ENCODE peak calls at places on chromosomes 11 and 22, in four cellular contexts. U is K562, D is HepG2, N is GM12878. X is an unnamed sample.

GRCh38 chr11:62565100-62565802 is 8.4 kb downstream of the EEF1G start:
- DNase-seq in U (no peak), D (no peak), N (no peak), X (no peak)

GRCh38 chr22:35850831-35851230 is 133.2 kb downstream of the APOL5 start:
- DNase-seq in U (no peak), D (no peak), N (no peak), X (no peak)

GRCh38 chr11:134357545-134357839 is 25.7 kb downstream of the GLB1L2 start:
- DNase-seq in U (no peak), D (no peak), N (no peak), X (peak; percentile 5)

GRCh38 chr11:118200901-118201680 is 23.7 kb downstream of the JAML start:
- DNase-seq in U (no peak), D (no peak), N (no peak), X (no peak)

GRCh38 chr11:122852071-122852831 is 14.0 kb downstream of the CRTAM start:
- DNase-seq in U (no peak), D (no peak), N (no peak), X (no peak)

GRCh38 chr11:117066959-117067358 is 31.3 kb downstream of the SIK3 start:
- DNase-seq in U (no peak), D (no peak), N (no peak), X (no peak)

GRCh38 chr11:75762885-75763284 is 5.7 kb upstream of the DGAT2 start:
- DNase-seq in U (no peak), D (peak; percentile 88), N (no peak), X (no peak)

GRCh38 chr22:49155809-49156580 is 671.7 kb downstream of the BRD1 start:
- DNase-seq in U (peak; percentile 12), D (no peak), N (no peak), X (no peak)

GRCh38 chr22:48135641-48136040 is 1373.2 kb downstream of the TBC1D22A start:
- DNase-seq in U (no peak), D (no peak), N (no peak), X (no peak)

GRCh38 chr11:27718346-27718852 is 18.1 kb upstream of the BDNF start:
- DNase-seq in U (no peak), D (no peak), N (no peak), X (peak; percentile 75)

GRCh38 chr22:47504962-47505361 is 742.5 kb downstream of the TBC1D22A start:
- DNase-seq in U (no peak), D (no peak), N (no peak), X (no peak)

GRCh38 chr22:23849009-23850006 is 8.4 kb upstream of the SLC2A11 start:
- DNase-seq in U (peak; percentile 84), D (peak; percentile 58), N (no peak), X (peak; percentile 97)

GRCh38 chr11:46677991-46678740 is 22.3 kb downstream of the ARHGAP1 start:
- DNase-seq in U (no peak), D (no peak), N (no peak), X (no peak)

GRCh38 chr11:33323421-33323820 is 66.2 kb downstream of the HIPK3 start:
- DNase-seq in U (no peak), D (no peak), N (no peak), X (no peak)

GRCh38 chr11:15773024-15773423 is 583.3 kb downstream of the SOX6 start:
- DNase-seq in U (no peak), D (no peak), N (no peak), X (no peak)

GRCh38 chr22:26514419-26515161 is 2.3 kb upstream of the TFIP11 start:
- DNase-seq in U (no peak), D (no peak), N (no peak), X (no peak)

GRCh38 chr11:69434341-69434960 is 47.0 kb upstream of the LINC01488 start:
- DNase-seq in U (no peak), D (no peak), N (no peak), X (peak; percentile 71)

GRCh38 chr22:40081662-40082061 is 86.9 kb downstream of the FAM83F start:
- DNase-seq in U (no peak), D (no peak), N (no peak), X (no peak)

GRCh38 chr11:119795231-119795630 is 66.2 kb upstream of the NECTIN1 start:
- DNase-seq in U (no peak), D (no peak), N (no peak), X (no peak)

GRCh38 chr11:128235958-128236357 is 351.4 kb downstream of the ETS1 start:
- DNase-seq in U (no peak), D (no peak), N (no peak), X (no peak)

GRCh38 chr11:1882265-1883238 is 9.1 kb downstream of the PRR33 start:
- DNase-seq in U (peak; percentile 91), D (peak; percentile 49), N (no peak), X (peak; percentile 89)

GRCh38 chr11:103585911-103586310 is 450.5 kb upstream of the DDI1 start:
- DNase-seq in U (no peak), D (no peak), N (no peak), X (no peak)

GRCh38 chr11:103585401-103585800 is 451.0 kb upstream of the DDI1 start:
- DNase-seq in U (no peak), D (no peak), N (no peak), X (no peak)

GRCh38 chr11:103586756-103587155 is 449.7 kb upstream of the DDI1 start:
- DNase-seq in U (no peak), D (no peak), N (no peak), X (no peak)

GRCh38 chr11:103591554-103591953 is 444.9 kb upstream of the DDI1 start:
- DNase-seq in U (no peak), D (no peak), N (no peak), X (no peak)

DNA sequence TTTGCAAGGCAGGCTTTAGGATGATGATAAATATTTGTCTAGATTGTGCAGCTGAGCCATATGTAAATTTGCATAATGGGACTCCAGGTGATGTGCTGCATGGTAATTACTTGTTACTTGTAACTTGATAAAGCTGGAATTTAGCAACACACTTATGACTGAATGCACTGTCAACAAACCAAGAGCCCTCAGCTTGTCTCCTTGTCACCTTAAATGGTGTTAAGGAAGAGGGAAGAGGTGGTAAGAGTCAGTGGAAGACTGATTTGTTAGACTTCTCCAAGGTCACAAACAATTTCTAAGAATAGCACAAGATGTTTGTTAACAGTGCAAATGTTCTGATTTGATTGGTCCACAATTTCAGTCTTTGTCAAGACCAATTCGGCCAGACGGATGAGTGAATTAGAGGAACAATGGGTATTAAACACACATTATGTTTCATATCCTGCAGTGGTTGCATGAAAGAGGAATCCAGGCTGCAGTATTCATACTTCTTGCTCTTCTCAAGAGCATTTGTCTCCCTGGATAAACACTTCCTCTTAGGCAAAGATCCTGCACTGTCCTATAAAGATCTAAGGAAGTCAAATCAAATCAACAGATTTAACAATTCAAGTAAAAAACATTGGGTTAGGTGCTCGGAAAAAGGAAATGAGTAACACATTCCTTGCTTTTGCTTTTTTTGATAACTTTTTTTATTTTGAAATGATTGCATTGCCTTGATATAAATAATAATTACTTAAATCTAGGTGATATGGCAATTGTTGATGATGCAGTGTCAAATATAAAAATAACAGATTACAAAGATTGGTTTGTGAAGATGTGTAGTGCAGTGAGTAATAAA is 448.3 kb upstream of the DDI1 start:
- DNase-seq in U (no peak), D (no peak), N (no peak), X (no peak)
- TF ChIP-seq ESRRA in U (no peak), D (no peak), N (no peak), X (no peak)

GRCh38 chr22:46202897-46203589 is 47.0 kb downstream of the CDPF1 start:
- DNase-seq in U (no peak), D (no peak), N (no peak), X (no peak)
- TF ChIP-seq CREM in U (no peak), D (no peak), N (no peak), X (no peak)

GRCh38 chr11:19660076-19660475 is 52.6 kb upstream of the NAV2 start:
- DNase-seq in U (peak; percentile 49), D (peak; percentile 52), N (peak; percentile 61), X (no peak)

GRCh38 chr11:19652976-19653375 is 59.7 kb upstream of the NAV2 start:
- DNase-seq in U (no peak), D (no peak), N (no peak), X (no peak)

GRCh38 chr11:19658344-19658743 is 54.3 kb upstream of the NAV2 start:
- DNase-seq in U (no peak), D (no peak), N (no peak), X (no peak)

GRCh38 chr11:19659529-19659928 is 53.1 kb upstream of the NAV2 start:
- DNase-seq in U (no peak), D (no peak), N (no peak), X (no peak)

DNA sequence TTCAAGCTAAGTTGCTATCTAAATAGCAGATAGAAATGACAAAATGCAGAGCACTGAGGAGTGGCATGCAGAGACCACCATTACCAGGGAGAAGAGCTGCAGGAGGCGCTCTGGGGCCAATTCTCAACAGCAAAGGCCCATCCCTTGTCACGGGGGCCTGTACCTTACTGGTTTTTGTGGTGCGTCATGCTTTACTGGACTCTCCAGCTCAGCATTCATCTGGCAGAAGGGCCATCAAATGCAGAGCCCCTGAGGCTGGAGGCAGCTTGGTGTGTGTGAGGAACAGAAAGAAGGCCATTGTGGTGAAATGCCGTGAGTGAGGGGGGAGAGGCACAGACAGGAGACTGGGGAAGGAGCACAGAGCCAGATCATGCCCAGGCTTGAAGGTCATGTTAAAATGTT is 56.5 kb upstream of the NAV2 start:
- DNase-seq in U (no peak), D (no peak), N (no peak), X (no peak)
- TF ChIP-seq ESRRA in U (no peak), D (no peak), N (no peak), X (no peak)

DNA sequence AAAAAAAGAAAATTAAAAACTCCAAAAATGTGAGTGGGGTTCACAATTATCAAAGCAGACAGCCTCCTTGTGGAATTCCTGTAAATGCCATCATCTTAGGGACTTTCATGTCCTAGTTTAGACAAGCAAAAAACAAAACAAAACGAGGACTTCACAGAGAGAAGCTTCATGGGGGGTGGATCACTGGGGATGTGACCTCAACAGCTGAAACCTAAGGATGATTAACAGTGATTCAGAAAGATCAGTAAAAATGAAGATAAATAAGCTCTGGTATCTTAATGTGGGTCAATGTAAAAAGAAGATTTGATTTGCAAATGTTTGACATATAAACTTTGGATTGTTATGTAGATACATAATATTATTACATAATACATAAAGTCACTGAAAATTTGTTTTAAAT is 8.1 kb upstream of the OR10W1 start:
- DNase-seq in U (no peak), D (no peak), N (no peak), X (no peak)
- TF ChIP-seq CREM in U (no peak), D (no peak), N (no peak), X (no peak)

GRCh38 chr11:131248588-131248987 is 121.8 kb upstream of the NTM start:
- DNase-seq in U (no peak), D (no peak), N (no peak), X (no peak)

GRCh38 chr11:131246156-131246555 is 124.3 kb upstream of the NTM start:
- DNase-seq in U (no peak), D (no peak), N (no peak), X (peak; percentile 24)

GRCh38 chr11:131242616-131243015 is 127.8 kb upstream of the NTM start:
- DNase-seq in U (no peak), D (no peak), N (no peak), X (no peak)

DNA sequence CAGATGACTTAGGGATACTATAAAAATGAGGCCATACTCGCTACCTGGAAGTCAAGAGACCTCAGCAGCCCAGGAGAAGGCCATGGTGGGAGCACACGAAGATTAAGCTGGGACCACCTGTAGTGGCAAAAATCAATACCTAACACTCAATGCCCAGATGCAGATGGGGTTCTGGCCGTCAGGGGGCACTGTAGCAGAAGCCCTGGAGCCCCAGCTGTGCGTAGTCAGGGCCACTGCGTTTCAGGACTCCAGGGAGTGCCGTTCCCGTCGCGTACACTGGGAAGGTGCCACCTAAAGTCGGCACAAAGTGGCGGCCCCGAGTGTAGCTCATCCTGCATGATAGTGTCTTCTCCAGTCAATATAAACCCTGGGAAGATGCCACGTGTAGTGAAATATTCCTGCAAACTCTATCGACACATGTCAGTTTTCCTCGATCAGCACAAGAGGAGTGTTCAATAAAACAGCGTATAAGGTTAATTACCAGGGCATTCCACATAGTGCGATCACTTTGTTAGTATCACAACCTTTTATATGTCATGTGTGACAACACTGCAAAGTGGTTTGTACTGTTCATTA is 123.7 kb upstream of the NTM start:
- DNase-seq in U (peak; percentile 20), D (peak; percentile 4), N (no peak), X (peak; percentile 82)
- TF ChIP-seq ESRRA in U (no peak), D (no peak), N (no peak), X (no peak)

X was measured in WTC11.